ENCODE peak calls at places on chromosome 1, in ten cellular contexts. One of them, this sample, is unnamed.

GRCh38 chr1:228082975-228083870 is 715 bp downstream of the ARF1 start:
- DNase-seq in AG09309: no peak
- DNase-seq in fibroblast of lung: peak; percentile 44
- DNase-seq in psoas muscle: peak; percentile 86
- DNase-seq in cardiac muscle cell: peak; percentile 50
- DNase-seq in Calu3: peak; percentile 48
- DNase-seq in ovary: peak; percentile 74
- DNase-seq in GM06990: peak; percentile 63
- DNase-seq in HFF-Myc: no peak
- DNase-seq in AG10803: peak; percentile 62
- DNase-seq in this sample: peak; percentile 43

GRCh38 chr1:235027076-235027861 is 101.4 kb downstream of the TOMM20 start:
- DNase-seq in cardiac muscle cell: no peak
- DNase-seq in fibroblast of lung: no peak
- DNase-seq in GM06990: no peak
- DNase-seq in Calu3: no peak
- DNase-seq in AG09309: no peak
- DNase-seq in ovary: no peak
- DNase-seq in psoas muscle: no peak
- DNase-seq in HFF-Myc: no peak
- DNase-seq in AG10803: no peak
- DNase-seq in this sample: no peak

GRCh38 chr1:201468844-201469644 is at the start of gene PHLDA3:
- DNase-seq in HFF-Myc: no peak
- DNase-seq in cardiac muscle cell: peak; percentile 93
- DNase-seq in GM06990: peak; percentile 81
- DNase-seq in AG09309: peak; percentile 71
- DNase-seq in Calu3: peak; percentile 82
- DNase-seq in psoas muscle: peak; percentile 94
- DNase-seq in ovary: peak; percentile 93
- DNase-seq in fibroblast of lung: peak; percentile 96
- DNase-seq in AG10803: peak; percentile 93
- DNase-seq in this sample: peak; percentile 90

GRCh38 chr1:77825356-77825709 is 45.9 kb downstream of the MIGA1 start:
- DNase-seq in ovary: no peak
- DNase-seq in cardiac muscle cell: peak; percentile 74
- DNase-seq in AG09309: peak; percentile 70
- DNase-seq in GM06990: peak; percentile 9
- DNase-seq in Calu3: peak; percentile 20
- DNase-seq in HFF-Myc: peak; percentile 41
- DNase-seq in fibroblast of lung: peak; percentile 80
- DNase-seq in AG10803: peak; percentile 83
- DNase-seq in psoas muscle: no peak
- DNase-seq in this sample: no peak

GRCh38 chr1:203650012-203650836 is 23.6 kb downstream of the ATP2B4 start:
- DNase-seq in ovary: peak; percentile 68
- DNase-seq in cardiac muscle cell: peak; percentile 59
- DNase-seq in psoas muscle: peak; percentile 70
- DNase-seq in GM06990: peak; percentile 78
- DNase-seq in fibroblast of lung: peak; percentile 80
- DNase-seq in Calu3: peak; percentile 67
- DNase-seq in AG09309: no peak
- DNase-seq in AG10803: no peak
- DNase-seq in HFF-Myc: no peak
- DNase-seq in this sample: peak; percentile 77

GRCh38 chr1:232142403-232143314 is 487.3 kb downstream of the SIPA1L2 start:
- DNase-seq in AG10803: peak; percentile 98
- DNase-seq in AG09309: peak; percentile 92
- DNase-seq in ovary: peak; percentile 39
- DNase-seq in psoas muscle: no peak
- DNase-seq in fibroblast of lung: peak; percentile 97
- DNase-seq in HFF-Myc: no peak
- DNase-seq in GM06990: no peak
- DNase-seq in Calu3: no peak
- DNase-seq in cardiac muscle cell: no peak
- DNase-seq in this sample: no peak

GRCh38 chr1:188065917-188066316 is 1237.2 kb downstream of the PLA2G4A start:
- DNase-seq in AG09309: no peak
- DNase-seq in AG10803: no peak
- DNase-seq in psoas muscle: no peak
- DNase-seq in ovary: no peak
- DNase-seq in GM06990: no peak
- DNase-seq in HFF-Myc: no peak
- DNase-seq in fibroblast of lung: peak; percentile 35
- DNase-seq in cardiac muscle cell: no peak
- DNase-seq in Calu3: no peak
- DNase-seq in this sample: no peak

GRCh38 chr1:189662190-189662589 is 815.5 kb downstream of the BRINP3 start:
- DNase-seq in AG10803: no peak
- DNase-seq in HFF-Myc: no peak
- DNase-seq in cardiac muscle cell: no peak
- DNase-seq in AG09309: no peak
- DNase-seq in psoas muscle: no peak
- DNase-seq in ovary: no peak
- DNase-seq in Calu3: peak; percentile 8
- DNase-seq in GM06990: no peak
- DNase-seq in fibroblast of lung: peak; percentile 1
- DNase-seq in this sample: no peak

DNA sequence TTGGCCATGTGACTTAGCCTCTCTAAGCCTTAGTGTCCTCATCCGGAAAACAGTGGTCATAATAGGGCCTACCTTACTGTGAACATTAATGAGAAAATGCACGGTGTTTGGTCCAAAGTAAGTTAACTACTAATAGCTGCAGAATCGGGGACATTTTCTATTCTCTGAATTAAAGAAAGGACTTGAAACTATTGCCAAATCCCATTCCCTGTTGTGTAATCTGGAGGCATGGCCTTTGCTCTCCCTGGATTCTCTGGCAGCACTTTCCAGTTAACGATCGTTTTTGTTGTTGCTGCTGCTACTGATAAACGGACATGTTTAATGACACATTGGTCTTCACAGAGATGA is 30.5 kb downstream of the FMO4 start:
- DNase-seq in cardiac muscle cell: no peak
- DNase-seq in HFF-Myc: no peak
- DNase-seq in psoas muscle: no peak
- DNase-seq in Calu3: no peak
- DNase-seq in ovary: no peak
- DNase-seq in AG09309: peak; percentile 3
- DNase-seq in GM06990: no peak
- DNase-seq in AG10803: no peak
- DNase-seq in fibroblast of lung: no peak
- DNase-seq in this sample: no peak
- TF ChIP-seq CTCF in cardiac muscle cell: no peak
- TF ChIP-seq CTCF in HFF-Myc: no peak
- TF ChIP-seq CTCF in psoas muscle: no peak
- TF ChIP-seq CTCF in Calu3: no peak
- TF ChIP-seq CTCF in ovary: no peak
- TF ChIP-seq CTCF in AG09309: no peak
- TF ChIP-seq CTCF in GM06990: no peak
- TF ChIP-seq CTCF in AG10803: no peak
- TF ChIP-seq CTCF in fibroblast of lung: no peak
- TF ChIP-seq CTCF in this sample: no peak

GRCh38 chr1:91545506-91546300 is 45.1 kb downstream of the CDC7 start:
- DNase-seq in GM06990: no peak
- DNase-seq in cardiac muscle cell: no peak
- DNase-seq in AG10803: no peak
- DNase-seq in ovary: no peak
- DNase-seq in HFF-Myc: no peak
- DNase-seq in AG09309: no peak
- DNase-seq in Calu3: no peak
- DNase-seq in psoas muscle: no peak
- DNase-seq in fibroblast of lung: no peak
- DNase-seq in this sample: no peak

GRCh38 chr1:91546301-91546581 is 45.6 kb downstream of the CDC7 start:
- DNase-seq in HFF-Myc: no peak
- DNase-seq in fibroblast of lung: no peak
- DNase-seq in cardiac muscle cell: no peak
- DNase-seq in Calu3: no peak
- DNase-seq in GM06990: no peak
- DNase-seq in AG10803: no peak
- DNase-seq in ovary: no peak
- DNase-seq in psoas muscle: no peak
- DNase-seq in AG09309: no peak
- DNase-seq in this sample: no peak

GRCh38 chr1:91548382-91549040 is 47.9 kb downstream of the CDC7 start:
- DNase-seq in GM06990: no peak
- DNase-seq in AG09309: no peak
- DNase-seq in cardiac muscle cell: no peak
- DNase-seq in fibroblast of lung: no peak
- DNase-seq in AG10803: no peak
- DNase-seq in HFF-Myc: no peak
- DNase-seq in psoas muscle: no peak
- DNase-seq in Calu3: no peak
- DNase-seq in ovary: no peak
- DNase-seq in this sample: no peak

GRCh38 chr1:91549041-91549735 is 48.5 kb downstream of the CDC7 start:
- DNase-seq in AG09309: no peak
- DNase-seq in HFF-Myc: no peak
- DNase-seq in Calu3: no peak
- DNase-seq in fibroblast of lung: no peak
- DNase-seq in psoas muscle: no peak
- DNase-seq in cardiac muscle cell: no peak
- DNase-seq in AG10803: no peak
- DNase-seq in GM06990: no peak
- DNase-seq in ovary: no peak
- DNase-seq in this sample: no peak

GRCh38 chr1:91546876-91547275 is 46.2 kb downstream of the CDC7 start:
- DNase-seq in fibroblast of lung: no peak
- DNase-seq in GM06990: no peak
- DNase-seq in cardiac muscle cell: no peak
- DNase-seq in HFF-Myc: no peak
- DNase-seq in ovary: no peak
- DNase-seq in psoas muscle: no peak
- DNase-seq in Calu3: no peak
- DNase-seq in AG09309: no peak
- DNase-seq in AG10803: no peak
- DNase-seq in this sample: no peak
- TF ChIP-seq CTCF in fibroblast of lung: no peak
- TF ChIP-seq CTCF in GM06990: no peak
- TF ChIP-seq CTCF in cardiac muscle cell: peak; percentile 29
- TF ChIP-seq CTCF in HFF-Myc: no peak
- TF ChIP-seq CTCF in ovary: no peak
- TF ChIP-seq CTCF in psoas muscle: no peak
- TF ChIP-seq CTCF in Calu3: no peak
- TF ChIP-seq CTCF in AG09309: peak; percentile 7
- TF ChIP-seq CTCF in AG10803: no peak
- TF ChIP-seq CTCF in this sample: no peak

GRCh38 chr1:46003315-46003714 is 129.1 kb downstream of the PIK3R3 start:
- DNase-seq in Calu3: no peak
- DNase-seq in HFF-Myc: no peak
- DNase-seq in ovary: no peak
- DNase-seq in cardiac muscle cell: no peak
- DNase-seq in AG09309: no peak
- DNase-seq in fibroblast of lung: no peak
- DNase-seq in psoas muscle: peak; percentile 57
- DNase-seq in GM06990: no peak
- DNase-seq in AG10803: no peak
- DNase-seq in this sample: no peak

GRCh38 chr1:46002751-46003150 is 129.7 kb downstream of the PIK3R3 start:
- DNase-seq in AG10803: no peak
- DNase-seq in Calu3: no peak
- DNase-seq in ovary: no peak
- DNase-seq in fibroblast of lung: no peak
- DNase-seq in GM06990: no peak
- DNase-seq in psoas muscle: no peak
- DNase-seq in cardiac muscle cell: no peak
- DNase-seq in HFF-Myc: no peak
- DNase-seq in AG09309: no peak
- DNase-seq in this sample: no peak

GRCh38 chr1:46005594-46005993 is 126.8 kb downstream of the PIK3R3 start:
- DNase-seq in Calu3: no peak
- DNase-seq in cardiac muscle cell: no peak
- DNase-seq in psoas muscle: no peak
- DNase-seq in AG10803: no peak
- DNase-seq in GM06990: no peak
- DNase-seq in ovary: no peak
- DNase-seq in AG09309: no peak
- DNase-seq in HFF-Myc: no peak
- DNase-seq in fibroblast of lung: no peak
- DNase-seq in this sample: no peak

GRCh38 chr1:46001087-46001785 is 131.2 kb downstream of the PIK3R3 start:
- DNase-seq in GM06990: no peak
- DNase-seq in psoas muscle: no peak
- DNase-seq in AG09309: no peak
- DNase-seq in HFF-Myc: no peak
- DNase-seq in cardiac muscle cell: no peak
- DNase-seq in ovary: no peak
- DNase-seq in fibroblast of lung: no peak
- DNase-seq in Calu3: no peak
- DNase-seq in AG10803: no peak
- DNase-seq in this sample: no peak

GRCh38 chr1:46004491-46004890 is 127.9 kb downstream of the PIK3R3 start:
- DNase-seq in fibroblast of lung: no peak
- DNase-seq in AG09309: no peak
- DNase-seq in psoas muscle: no peak
- DNase-seq in AG10803: no peak
- DNase-seq in cardiac muscle cell: no peak
- DNase-seq in Calu3: no peak
- DNase-seq in HFF-Myc: no peak
- DNase-seq in GM06990: no peak
- DNase-seq in ovary: no peak
- DNase-seq in this sample: no peak
- TF ChIP-seq CTCF in fibroblast of lung: no peak
- TF ChIP-seq CTCF in AG09309: no peak
- TF ChIP-seq CTCF in psoas muscle: no peak
- TF ChIP-seq CTCF in AG10803: no peak
- TF ChIP-seq CTCF in cardiac muscle cell: no peak
- TF ChIP-seq CTCF in Calu3: no peak
- TF ChIP-seq CTCF in HFF-Myc: no peak
- TF ChIP-seq CTCF in GM06990: no peak
- TF ChIP-seq CTCF in ovary: no peak
- TF ChIP-seq CTCF in this sample: no peak

DNA sequence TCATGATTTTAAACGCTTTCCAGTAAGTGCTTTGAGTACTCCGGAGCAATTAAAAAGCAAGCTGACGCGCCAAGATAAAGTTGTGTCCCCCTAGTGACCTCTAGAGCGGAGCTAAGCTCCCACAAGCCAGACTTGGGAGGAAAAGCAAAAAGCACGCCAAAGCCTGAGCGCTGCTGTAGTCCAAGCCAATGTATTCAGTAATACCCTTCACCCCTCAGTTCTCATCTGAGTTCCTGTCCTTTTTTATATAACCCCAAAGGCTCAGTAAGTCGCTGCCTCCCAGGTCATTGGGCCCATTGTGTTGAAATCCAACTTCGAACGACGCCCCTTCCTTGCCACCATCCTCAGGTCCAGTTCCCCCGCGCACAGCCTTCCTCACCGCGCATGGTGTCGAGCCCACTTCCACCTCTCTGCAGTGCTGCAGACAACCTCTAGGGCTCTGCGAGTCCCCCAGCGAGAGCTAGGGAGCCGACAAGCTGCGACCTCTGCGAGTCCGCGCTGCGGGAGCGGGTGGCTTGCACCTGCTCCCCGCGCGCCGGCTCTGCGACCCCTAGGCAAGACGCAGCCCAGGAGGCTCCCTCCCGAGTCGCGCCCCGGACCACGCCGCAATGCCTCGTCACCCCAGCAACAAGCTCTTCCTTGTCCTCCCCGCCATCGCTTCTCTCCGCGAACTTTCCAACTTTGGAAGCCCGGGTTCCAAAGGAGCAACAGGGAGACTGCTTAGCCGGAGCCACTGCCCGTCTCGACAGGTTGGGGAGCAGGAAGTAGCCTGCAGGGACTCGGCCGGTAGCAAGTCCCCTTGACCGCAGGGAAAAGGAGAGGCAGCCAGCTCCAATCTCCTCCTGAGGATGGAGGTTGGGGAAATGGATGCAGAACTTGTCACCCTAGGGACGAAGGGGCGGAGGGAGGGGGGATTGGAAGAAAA is 3.8 kb upstream of the SLC44A5 start:
- DNase-seq in psoas muscle: peak; percentile 57
- DNase-seq in cardiac muscle cell: peak; percentile 80
- DNase-seq in fibroblast of lung: peak; percentile 58
- DNase-seq in ovary: peak; percentile 35
- DNase-seq in Calu3: peak; percentile 74
- DNase-seq in AG10803: peak; percentile 9
- DNase-seq in HFF-Myc: no peak
- DNase-seq in GM06990: peak; percentile 49
- DNase-seq in AG09309: no peak
- DNase-seq in this sample: peak; percentile 79
- TF ChIP-seq CTCF in psoas muscle: peak; percentile 30
- TF ChIP-seq CTCF in cardiac muscle cell: peak; percentile 48
- TF ChIP-seq CTCF in fibroblast of lung: peak; percentile 43
- TF ChIP-seq CTCF in ovary: no peak
- TF ChIP-seq CTCF in Calu3: peak; percentile 75
- TF ChIP-seq CTCF in AG10803: peak; percentile 42
- TF ChIP-seq CTCF in HFF-Myc: peak; percentile 38
- TF ChIP-seq CTCF in GM06990: peak; percentile 66
- TF ChIP-seq CTCF in AG09309: peak; percentile 42
- TF ChIP-seq CTCF in this sample: peak; percentile 62

This sample was measured in nephron progenitor cell.